ENCODE peak calls at places on chromosomes 11 and 22, in four cellular contexts. Z is osteoblast, U is neural crest cell, W is Panc1. L is an unnamed sample.

GRCh38 chr11:79441159-79441875 is 487 bp upstream of the TENM4 start:
- DNase-seq in W (no peak), U (no peak), Z (peak), L (no peak)

GRCh38 chr11:64339754-64340408 is at the start of gene CCDC88B:
- DNase-seq in U (no peak), Z (peak), W (no peak), L (peak)

GRCh38 chr11:47571895-47572294 is 6.5 kb downstream of the PTPMT1 start:
- DNase-seq in W (no peak), Z (peak), U (no peak), L (no peak)

GRCh38 chr11:86202013-86202336 is 42.6 kb upstream of the EED start:
- DNase-seq in W (no peak), U (no peak), Z (no peak), L (no peak)

GRCh38 chr22:43526951-43527350 is 115.1 kb downstream of the MPPED1 start:
- DNase-seq in W (no peak), Z (no peak), U (no peak), L (peak)

GRCh38 chr11:2435288-2436012 is 8.9 kb downstream of the TRPM5 start:
- DNase-seq in W (no peak), Z (peak), U (no peak), L (peak)

GRCh38 chr22:17705565-17706450 is 67.3 kb downstream of the BCL2L13 start:
- DNase-seq in U (no peak), W (no peak), Z (no peak), L (no peak)

GRCh38 chr11:47317078-47317828 is 35.2 kb downstream of the MYBPC3 start:
- DNase-seq in U (no peak), W (no peak), Z (no peak), L (no peak)

GRCh38 chr11:103940542-103940941 is 95.9 kb upstream of the DDI1 start:
- DNase-seq in W (no peak), U (no peak), Z (no peak), L (no peak)

GRCh38 chr22:22424956-22425355 is 83.6 kb downstream of the ZNF280B start:
- DNase-seq in W (no peak), Z (no peak), U (no peak), L (no peak)

GRCh38 chr11:114197799-114198500 is 98.2 kb upstream of the NNMT start:
- DNase-seq in W (no peak), U (no peak), Z (peak), L (peak)

GRCh38 chr11:126104420-126104819 is 41.8 kb upstream of the CDON start:
- DNase-seq in W (no peak), Z (no peak), U (no peak), L (no peak)

GRCh38 chr11:66311470-66311964 is 5.3 kb downstream of the CD248 start:
- DNase-seq in U (no peak), Z (no peak), W (no peak), L (peak)

GRCh38 chr11:9571071-9571765 is 2.3 kb upstream of the WEE1 start:
- DNase-seq in Z (no peak), W (no peak), U (no peak), L (no peak)

GRCh38 chr22:45648320-45649070 is 23.1 kb upstream of the ATXN10 start:
- DNase-seq in Z (no peak), W (no peak), U (no peak), L (no peak)

GRCh38 chr11:101224221-101224620 is 94.6 kb upstream of the PGR start:
- DNase-seq in U (no peak), Z (peak), W (no peak), L (no peak)

GRCh38 chr11:18536195-18536594 is 9.5 kb upstream of the TSG101 start:
- DNase-seq in W (no peak), Z (no peak), U (no peak), L (no peak)

GRCh38 chr11:47886096-47886495 is 37.9 kb upstream of the NUP160 start:
- DNase-seq in W (no peak), Z (peak), U (no peak), L (peak)

GRCh38 chr22:50542416-50542927 is 3.2 kb upstream of the KLHDC7B start:
- DNase-seq in W (no peak), U (no peak), Z (peak), L (no peak)

GRCh38 chr11:78666675-78667129 is 92.0 kb upstream of the NARS2 start:
- DNase-seq in W (no peak), Z (peak), U (no peak), L (no peak)

GRCh38 chr11:96021901-96022650 is 98.2 kb upstream of the MTMR2 start:
- DNase-seq in W (no peak), Z (no peak), U (no peak), L (no peak)

GRCh38 chr22:17786435-17787158 is 12.3 kb upstream of the BID start:
- DNase-seq in Z (peak), W (no peak), U (peak), L (peak)

GRCh38 chr11:19740586-19740985 is 27.9 kb downstream of the NAV2 start:
- DNase-seq in W (no peak), Z (no peak), U (no peak), L (no peak)

GRCh38 chr11:10680956-10681487 is 12.5 kb downstream of the IRAG1 start:
- DNase-seq in W (no peak), Z (no peak), U (no peak), L (no peak)

GRCh38 chr22:42269407-42270177 is 861 bp downstream of the TCF20 start:
- DNase-seq in U (peak), Z (peak), W (no peak), L (peak)

GRCh38 chr11:61290905-61291690 is 4.0 kb downstream of the VWCE start:
- DNase-seq in W (no peak), U (no peak), Z (peak), L (no peak)
- TF ChIP-seq CTCF in W (no peak), U (no peak), Z (no peak), L (no peak)

DNA sequence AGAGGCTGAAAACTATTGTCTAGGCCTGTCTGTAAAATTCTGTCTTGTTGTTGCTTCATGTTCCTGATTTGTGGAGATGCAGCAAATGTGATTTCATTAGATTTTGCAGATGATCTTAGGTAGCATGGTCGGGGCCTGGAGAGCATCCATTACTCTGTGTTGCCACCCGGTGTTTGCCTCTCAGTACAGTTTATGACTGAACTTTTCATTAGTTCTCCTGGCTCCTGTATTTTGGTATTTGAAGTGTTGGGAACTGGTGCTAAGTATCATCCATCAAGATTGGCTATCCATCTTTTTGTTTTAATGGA is 7.7 kb downstream of the YWHAH start:
- DNase-seq in Z (peak), U (no peak), W (no peak), L (no peak)
- TF ChIP-seq CTCF in Z (peak), U (no peak), W (no peak), L (no peak)

GRCh38 chr22:27317156-27317555 is 484.4 kb downstream of the MN1 start:
- DNase-seq in W (no peak), Z (no peak), U (no peak), L (no peak)
- TF ChIP-seq CTCF in W (no peak), Z (peak), U (no peak), L (no peak)

DNA sequence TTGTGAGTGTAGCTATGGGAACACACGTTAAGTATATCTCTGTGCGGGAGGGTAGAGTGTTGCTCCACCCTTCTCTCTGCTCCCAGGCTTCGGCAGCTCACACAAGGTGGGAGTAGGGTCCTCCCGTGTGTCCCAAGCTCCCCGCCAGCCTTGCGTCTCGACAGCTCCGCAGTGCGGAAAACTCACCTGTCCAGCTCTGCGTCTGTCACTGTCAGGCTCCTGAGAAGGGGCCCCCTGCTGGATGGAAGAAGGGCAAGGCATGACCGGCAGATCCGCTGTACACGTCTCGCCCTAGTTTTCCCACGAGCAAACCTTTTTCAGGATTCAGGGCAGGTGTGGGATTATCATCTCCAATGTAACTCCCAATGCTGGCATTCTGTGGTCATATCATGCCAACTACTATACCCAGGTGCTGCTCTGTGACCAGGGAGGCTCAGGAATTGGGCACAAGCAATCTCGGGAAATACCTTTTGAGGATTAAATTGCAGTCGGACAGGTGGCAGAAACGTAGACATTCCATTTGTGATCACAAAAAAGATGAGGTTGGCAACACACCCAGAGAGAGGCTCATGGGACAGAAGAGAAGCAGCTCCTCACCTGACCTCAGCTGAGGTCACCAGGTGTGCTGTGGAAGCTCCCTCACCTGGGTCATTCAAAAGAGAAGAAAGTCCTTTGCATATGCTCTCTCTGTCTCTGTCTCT is 314.0 kb upstream of the B3GAT1 start:
- DNase-seq in U (no peak), W (no peak), Z (no peak), L (no peak)
- TF ChIP-seq CTCF in U (peak), W (no peak), Z (no peak), L (peak)

L was measured in kidney.